ENCODE peak calls at places on chromosome 19, in five cellular contexts. T is mammary epithelial cell, N is neural progenitor cell, L is neuronal stem cell, A is hepatocyte. U is an unnamed sample.

GRCh38 chr19:14746891-14747290 is 31.5 kb downstream of the ADGRE2 start:
- DNase-seq in T (no peak), N (no peak), L (no peak), A (no peak), U (no peak)

GRCh38 chr19:48169585-48169973 is 565 bp downstream of the LIG1 start:
- DNase-seq in T (peak; percentile 66), N (peak; percentile 87), L (peak; percentile 67), A (peak; percentile 95), U (peak; percentile 71)

GRCh38 chr19:17329061-17329767 is 5.4 kb downstream of the ANO8 start:
- DNase-seq in T (no peak), N (peak; percentile 46), L (no peak), A (peak; percentile 11), U (no peak)

GRCh38 chr19:50486823-50487515 is 10.3 kb upstream of the GARIN5A start:
- DNase-seq in T (no peak), N (peak; percentile 68), L (no peak), A (no peak), U (peak; percentile 44)

GRCh38 chr19:32997716-32998355 is 25.8 kb downstream of the FAAP24 start:
- DNase-seq in T (no peak), N (no peak), L (no peak), A (no peak), U (no peak)

GRCh38 chr19:36215276-36216171 is 618 bp downstream of the ZNF146 start:
- DNase-seq in T (peak; percentile 10), N (peak; percentile 39), L (peak; percentile 5), A (peak; percentile 51), U (peak; percentile 60)

GRCh38 chr19:57452307-57452706 is 4.6 kb downstream of the VN1R1 start:
- DNase-seq in T (no peak), N (no peak), L (no peak), A (no peak), U (no peak)

GRCh38 chr19:58518261-58519086 is 1.1 kb downstream of the ZBTB45 start:
- DNase-seq in T (no peak), N (no peak), L (no peak), A (no peak), U (no peak)

GRCh38 chr19:46927106-46927505 is 66.3 kb downstream of the ARHGAP35 start:
- DNase-seq in T (peak; percentile 88), N (no peak), L (no peak), A (no peak), U (no peak)

GRCh38 chr19:49896863-49897621 is at the start of gene IL4I1:
- DNase-seq in T (no peak), N (no peak), L (no peak), A (no peak), U (peak; percentile 20)

GRCh38 chr19:38057954-38058690 is 151.1 kb downstream of the SIPA1L3 start:
- DNase-seq in T (no peak), N (no peak), L (no peak), A (peak; percentile 28), U (no peak)

GRCh38 chr19:29666634-29667389 is 1.6 kb downstream of the PLEKHF1 start:
- DNase-seq in T (peak; percentile 29), N (peak; percentile 79), L (peak; percentile 29), A (peak; percentile 82), U (peak; percentile 70)

GRCh38 chr19:7376151-7376852 is 27.6 kb downstream of the ARHGEF18 start:
- DNase-seq in T (peak; percentile 59), N (peak; percentile 44), L (no peak), A (no peak), U (no peak)

GRCh38 chr19:1046117-1046626 is 6.3 kb downstream of the ABCA7 start:
- DNase-seq in T (no peak), N (no peak), L (no peak), A (no peak), U (no peak)

GRCh38 chr19:12156254-12157058 is at the start of gene ZNF625:
- DNase-seq in T (peak; percentile 82), N (peak; percentile 97), L (peak; percentile 86), A (peak; percentile 92), U (peak; percentile 93)

GRCh38 chr19:47414469-47414868 is 4.9 kb downstream of the MEIS3 start:
- DNase-seq in T (no peak), N (peak; percentile 39), L (no peak), A (no peak), U (no peak)

GRCh38 chr19:40366697-40367561 is 18.4 kb downstream of the PLD3 start:
- DNase-seq in T (no peak), N (peak; percentile 72), L (peak; percentile 58), A (peak; percentile 74), U (peak; percentile 22)

GRCh38 chr19:18300930-18301717 is 19.7 kb upstream of the JUND start:
- DNase-seq in T (peak; percentile 24), N (no peak), L (no peak), A (peak; percentile 79), U (peak; percentile 74)

GRCh38 chr19:38281820-38282566 is 17.6 kb downstream of the SPINT2 start:
- DNase-seq in T (no peak), N (no peak), L (no peak), A (no peak), U (no peak)

GRCh38 chr19:8001651-8001994 is 3.8 kb downstream of the ELAVL1 start:
- DNase-seq in T (no peak), N (no peak), L (no peak), A (no peak), U (no peak)

GRCh38 chr19:40681039-40681438 is 9.4 kb downstream of the NUMBL start:
- DNase-seq in T (no peak), N (no peak), L (no peak), A (no peak), U (no peak)

GRCh38 chr19:35037716-35038622 is 3.6 kb upstream of the HPN start:
- DNase-seq in T (no peak), N (no peak), L (no peak), A (no peak), U (no peak)

GRCh38 chr19:53942001-53942786 is 20.5 kb upstream of the CACNG8 start:
- DNase-seq in T (no peak), N (peak; percentile 96), L (peak; percentile 93), A (peak; percentile 24), U (no peak)

GRCh38 chr19:49854861-49855263 is 3.9 kb downstream of the PTOV1 start:
- DNase-seq in T (no peak), N (no peak), L (no peak), A (no peak), U (no peak)

GRCh38 chr19:40441719-40442253 is 2.3 kb downstream of the SERTAD3 start:
- DNase-seq in T (no peak), N (no peak), L (no peak), A (no peak), U (no peak)

GRCh38 chr19:48511321-48511731 is 309 bp downstream of the LMTK3 start:
- DNase-seq in T (no peak), N (peak; percentile 38), L (no peak), A (no peak), U (no peak)

GRCh38 chr19:55673889-55674288 is 1.1 kb upstream of the EPN1 start:
- DNase-seq in T (no peak), N (no peak), L (no peak), A (no peak), U (no peak)

GRCh38 chr19:17515408-17516149 is 4.1 kb downstream of the PGLS start:
- DNase-seq in T (no peak), N (no peak), L (no peak), A (no peak), U (no peak)

GRCh38 chr19:51651216-51651846 is 4.7 kb upstream of the SIGLEC14 start:
- DNase-seq in T (no peak), N (no peak), L (no peak), A (no peak), U (no peak)

GRCh38 chr19:6774821-6775707 is 2.6 kb downstream of the VAV1 start:
- DNase-seq in T (no peak), N (peak; percentile 38), L (no peak), A (no peak), U (peak; percentile 25)

DNA sequence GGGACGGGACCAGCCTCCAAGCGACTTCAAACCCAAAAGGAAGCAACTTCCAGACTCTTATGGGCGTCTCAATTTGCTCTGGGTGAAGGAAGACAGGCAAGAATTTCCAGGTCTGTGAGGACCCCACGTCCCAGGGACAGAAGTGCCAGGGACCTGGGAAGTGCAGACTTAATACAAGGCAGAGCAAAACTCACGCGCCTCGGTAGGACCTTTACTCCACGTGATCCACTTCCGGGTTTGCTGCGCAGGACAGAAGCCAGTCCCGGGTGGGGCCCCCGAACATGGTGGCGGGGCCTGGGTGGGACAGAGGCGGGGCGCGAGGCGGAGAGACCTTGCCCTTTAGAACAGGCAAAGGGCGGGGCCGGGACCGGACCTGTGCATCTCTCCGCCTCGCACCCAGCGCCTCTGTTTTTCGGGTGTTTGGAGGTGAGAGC is 9.3 kb downstream of the ZNF611 start:
- DNase-seq in T (no peak), N (no peak), L (no peak), A (no peak), U (no peak)
- H3K4me2 ChIP-seq in T (no peak overlapping the region), N (no peak overlapping the region), L (no peak overlapping the region), A (peak overlapping the region; percentile 66), U (no peak overlapping the region)

GRCh38 chr19:4879041-4879440 is 11.6 kb upstream of the PLIN3 start:
- DNase-seq in T (no peak), N (no peak), L (no peak), A (no peak), U (no peak)
- H3K4me2 ChIP-seq in T (no peak overlapping the region), N (no peak overlapping the region), L (no peak overlapping the region), A (no peak overlapping the region), U (no peak overlapping the region)

GRCh38 chr19:3451451-3451866 is 28.9 kb downstream of the SMIM24 start:
- DNase-seq in T (no peak), N (no peak), L (no peak), A (no peak), U (no peak)
- H3K4me2 ChIP-seq in T (no peak overlapping the region), N (no peak overlapping the region), L (no peak overlapping the region), A (no peak overlapping the region), U (no peak overlapping the region)

GRCh38 chr19:43595999-43596841 is at the start of the genes IRGQ and ZNF576:
- DNase-seq in T (peak; percentile 99), N (peak; percentile 100), L (peak; percentile 100), A (peak; percentile 100), U (peak; percentile 96)

GRCh38 chr19:43595605-43595998 is 332 bp downstream of the IRGQ start:
- DNase-seq in T (no peak), N (peak; percentile 33), L (no peak), A (no peak), U (no peak)

GRCh38 chr19:43596842-43597461 is 557 bp downstream of the ZNF576 start:
- DNase-seq in T (no peak), N (peak; percentile 18), L (no peak), A (no peak), U (peak; percentile 14)

GRCh38 chr19:43599635-43600295 is 3.4 kb downstream of the ZNF576 start:
- DNase-seq in T (no peak), N (no peak), L (no peak), A (no peak), U (no peak)

DNA sequence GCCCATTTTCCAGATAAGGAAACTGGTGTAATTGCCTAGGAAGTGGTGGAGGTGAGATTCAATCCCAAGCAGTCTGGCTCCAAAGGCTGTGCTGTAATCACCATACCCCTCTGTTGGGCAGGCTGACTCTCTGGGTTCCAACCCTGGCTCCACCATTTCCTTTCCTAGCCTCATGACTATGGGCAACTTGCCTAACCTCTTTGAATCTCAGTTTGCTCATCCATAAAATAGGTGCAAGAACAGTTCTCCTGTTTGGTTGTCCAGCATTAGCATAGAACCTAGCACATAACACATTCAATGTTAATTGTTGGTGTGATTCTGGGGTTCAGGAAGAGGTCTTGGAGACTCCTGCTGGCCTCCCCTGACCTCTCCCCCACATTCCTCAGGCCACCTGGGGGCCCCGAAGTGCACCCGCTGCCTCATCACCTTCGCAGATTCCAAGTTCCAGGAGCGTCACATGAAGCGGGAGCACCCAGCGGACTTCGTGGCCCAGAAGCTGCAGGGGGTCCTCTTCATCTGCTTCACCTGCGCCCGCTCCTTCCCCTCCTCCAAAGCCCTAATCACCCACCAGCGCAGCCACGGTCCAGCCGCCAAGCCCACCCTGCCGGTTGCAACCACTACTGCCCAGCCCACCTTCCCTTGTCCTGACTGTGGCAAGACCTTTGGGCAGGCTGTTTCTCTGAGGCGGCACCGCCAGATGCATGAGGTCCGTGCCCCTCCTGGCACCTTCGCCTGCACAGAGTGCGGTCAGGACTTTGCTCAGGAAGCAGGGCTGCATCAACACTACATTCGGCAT is 2.2 kb downstream of the ZNF576 start:
- DNase-seq in T (no peak), N (no peak), L (no peak), A (no peak), U (no peak)
- H3K4me2 ChIP-seq in T (no peak overlapping the region), N (no peak overlapping the region), L (no peak overlapping the region), A (no peak overlapping the region), U (no peak overlapping the region)